ENCODE peak calls at places on chromosomes 4 and X, in five cellular contexts. One of them, this sample, is unnamed.

GRCh38 chr4:7183161-7183560 is 9.2 kb upstream of the SORCS2 start:
- DNase-seq in IMR-90: no peak
- DNase-seq in effector memory CD4-positive, alpha-beta T cell: no peak
- DNase-seq in left lung: peak; percentile 1
- DNase-seq in fibroblast of lung: no peak
- DNase-seq in this sample: no peak

GRCh38 chr4:28229092-28229491 is 1368.5 kb downstream of the STIM2 start:
- DNase-seq in IMR-90: peak; percentile 78
- DNase-seq in effector memory CD4-positive, alpha-beta T cell: no peak
- DNase-seq in left lung: no peak
- DNase-seq in fibroblast of lung: peak; percentile 67
- DNase-seq in this sample: no peak

GRCh38 chr4:129092636-129093172 is 635 bp downstream of the SCLT1 start:
- DNase-seq in IMR-90: peak; percentile 28
- DNase-seq in effector memory CD4-positive, alpha-beta T cell: no peak
- DNase-seq in left lung: no peak
- DNase-seq in fibroblast of lung: peak; percentile 39
- DNase-seq in this sample: peak; percentile 7

GRCh38 chr4:87734936-87735335 is 64.4 kb upstream of the IBSP start:
- DNase-seq in IMR-90: no peak
- DNase-seq in effector memory CD4-positive, alpha-beta T cell: no peak
- DNase-seq in left lung: no peak
- DNase-seq in fibroblast of lung: no peak
- DNase-seq in this sample: no peak

GRCh38 chr4:115234405-115235093 is 121.1 kb upstream of the NDST4 start:
- DNase-seq in IMR-90: no peak
- DNase-seq in effector memory CD4-positive, alpha-beta T cell: no peak
- DNase-seq in left lung: no peak
- DNase-seq in fibroblast of lung: no peak
- DNase-seq in this sample: no peak

GRCh38 chr4:188246488-188246887 is 107.2 kb downstream of the TRIML1 start:
- DNase-seq in IMR-90: peak; percentile 25
- DNase-seq in effector memory CD4-positive, alpha-beta T cell: no peak
- DNase-seq in left lung: no peak
- DNase-seq in fibroblast of lung: peak; percentile 6
- DNase-seq in this sample: no peak

GRCh38 chr4:100075486-100076270 is 114.6 kb downstream of the DDIT4L start:
- DNase-seq in IMR-90: no peak
- DNase-seq in effector memory CD4-positive, alpha-beta T cell: no peak
- DNase-seq in left lung: no peak
- DNase-seq in fibroblast of lung: no peak
- DNase-seq in this sample: no peak

GRCh38 chr4:182246401-182247205 is 3.4 kb downstream of the TENM3 start:
- DNase-seq in IMR-90: peak; percentile 78
- DNase-seq in effector memory CD4-positive, alpha-beta T cell: no peak
- DNase-seq in left lung: no peak
- DNase-seq in fibroblast of lung: peak; percentile 57
- DNase-seq in this sample: no peak

GRCh38 chr4:92012899-92013867 is 290.6 kb upstream of the GRID2 start:
- DNase-seq in IMR-90: no peak
- DNase-seq in effector memory CD4-positive, alpha-beta T cell: no peak
- DNase-seq in left lung: no peak
- DNase-seq in fibroblast of lung: no peak
- DNase-seq in this sample: no peak

GRCh38 chrX:69107747-69108410 is 57.4 kb downstream of the PJA1 start:
- DNase-seq in IMR-90: no peak
- DNase-seq in effector memory CD4-positive, alpha-beta T cell: no peak
- DNase-seq in left lung: no peak
- DNase-seq in fibroblast of lung: no peak
- DNase-seq in this sample: no peak

GRCh38 chrX:24216037-24216436 is 66.5 kb downstream of the ZFX start:
- DNase-seq in IMR-90: no peak
- DNase-seq in effector memory CD4-positive, alpha-beta T cell: no peak
- DNase-seq in left lung: no peak
- DNase-seq in fibroblast of lung: no peak
- DNase-seq in this sample: no peak

GRCh38 chrX:129823115-129823514 is 20.6 kb downstream of the ZDHHC9 start:
- DNase-seq in IMR-90: peak; percentile 15
- DNase-seq in effector memory CD4-positive, alpha-beta T cell: peak; percentile 25
- DNase-seq in left lung: no peak
- DNase-seq in fibroblast of lung: peak; percentile 50
- DNase-seq in this sample: no peak

GRCh38 chr4:71559957-71560541 is 221.2 kb downstream of the SLC4A4 start:
- DNase-seq in IMR-90: peak; percentile 64
- DNase-seq in effector memory CD4-positive, alpha-beta T cell: no peak
- DNase-seq in left lung: no peak
- DNase-seq in fibroblast of lung: peak; percentile 33
- DNase-seq in this sample: peak; percentile 76

GRCh38 chrX:118530537-118530936 is 34.9 kb downstream of the DOCK11 start:
- DNase-seq in IMR-90: peak; percentile 48
- DNase-seq in effector memory CD4-positive, alpha-beta T cell: no peak
- DNase-seq in left lung: no peak
- DNase-seq in fibroblast of lung: peak; percentile 65
- DNase-seq in this sample: no peak

GRCh38 chrX:103794117-103794516 is 17.5 kb downstream of the PLP1 start:
- DNase-seq in IMR-90: peak; percentile 45
- DNase-seq in effector memory CD4-positive, alpha-beta T cell: no peak
- DNase-seq in left lung: no peak
- DNase-seq in fibroblast of lung: no peak
- DNase-seq in this sample: peak; percentile 11

GRCh38 chr4:122687450-122688121 is 44.9 kb upstream of the BBS12 start:
- DNase-seq in IMR-90: no peak
- DNase-seq in effector memory CD4-positive, alpha-beta T cell: no peak
- DNase-seq in left lung: no peak
- DNase-seq in fibroblast of lung: peak; percentile 62
- DNase-seq in this sample: no peak

GRCh38 chr4:136557396-136557795 is 974.9 kb downstream of the PCDH18 start:
- DNase-seq in IMR-90: no peak
- DNase-seq in effector memory CD4-positive, alpha-beta T cell: no peak
- DNase-seq in left lung: no peak
- DNase-seq in fibroblast of lung: no peak
- DNase-seq in this sample: no peak

GRCh38 chrX:14865201-14865600 is 7.7 kb downstream of the FANCB start:
- DNase-seq in IMR-90: peak; percentile 41
- DNase-seq in effector memory CD4-positive, alpha-beta T cell: no peak
- DNase-seq in left lung: no peak
- DNase-seq in fibroblast of lung: peak; percentile 28
- DNase-seq in this sample: no peak

GRCh38 chr4:56976283-56976877 is 1.0 kb downstream of the NOA1 start:
- DNase-seq in IMR-90: no peak
- DNase-seq in effector memory CD4-positive, alpha-beta T cell: no peak
- DNase-seq in left lung: no peak
- DNase-seq in fibroblast of lung: no peak
- DNase-seq in this sample: no peak

GRCh38 chr4:4384837-4385236 is 2.1 kb upstream of the NSG1 start:
- DNase-seq in IMR-90: peak; percentile 2
- DNase-seq in effector memory CD4-positive, alpha-beta T cell: no peak
- DNase-seq in left lung: no peak
- DNase-seq in fibroblast of lung: no peak
- DNase-seq in this sample: no peak

GRCh38 chrX:39167791-39168190 is 366.5 kb downstream of the MID1IP1 start:
- DNase-seq in IMR-90: no peak
- DNase-seq in effector memory CD4-positive, alpha-beta T cell: no peak
- DNase-seq in left lung: no peak
- DNase-seq in fibroblast of lung: no peak
- DNase-seq in this sample: no peak

GRCh38 chr4:112765317-112765989 is 128.5 kb downstream of the LARP7 start:
- DNase-seq in IMR-90: peak; percentile 18
- DNase-seq in effector memory CD4-positive, alpha-beta T cell: no peak
- DNase-seq in left lung: no peak
- DNase-seq in fibroblast of lung: peak; percentile 13
- DNase-seq in this sample: peak; percentile 3

GRCh38 chr4:184163813-184164212 is 53.9 kb downstream of the ENPP6 start:
- DNase-seq in IMR-90: peak; percentile 6
- DNase-seq in effector memory CD4-positive, alpha-beta T cell: no peak
- DNase-seq in left lung: peak; percentile 85
- DNase-seq in fibroblast of lung: peak; percentile 38
- DNase-seq in this sample: peak; percentile 34

GRCh38 chrX:19382500-19383145 is 38.9 kb downstream of the PDHA1 start:
- DNase-seq in IMR-90: peak; percentile 32
- DNase-seq in effector memory CD4-positive, alpha-beta T cell: peak; percentile 27
- DNase-seq in left lung: peak; percentile 76
- DNase-seq in fibroblast of lung: peak; percentile 37
- DNase-seq in this sample: peak; percentile 26

GRCh38 chr4:157634057-157634456 is 413.5 kb downstream of the GRIA2 start:
- DNase-seq in IMR-90: no peak
- DNase-seq in effector memory CD4-positive, alpha-beta T cell: no peak
- DNase-seq in left lung: peak; percentile 15
- DNase-seq in fibroblast of lung: no peak
- DNase-seq in this sample: no peak

GRCh38 chr4:169741569-169741968 is 16.2 kb downstream of the HPF1 start:
- DNase-seq in IMR-90: no peak
- DNase-seq in effector memory CD4-positive, alpha-beta T cell: no peak
- DNase-seq in left lung: no peak
- DNase-seq in fibroblast of lung: peak; percentile 16
- DNase-seq in this sample: no peak

GRCh38 chrX:71909956-71910355 is 689 bp upstream of the NHSL2 start:
- DNase-seq in IMR-90: no peak
- DNase-seq in effector memory CD4-positive, alpha-beta T cell: no peak
- DNase-seq in left lung: no peak
- DNase-seq in fibroblast of lung: no peak
- DNase-seq in this sample: no peak

GRCh38 chr4:165440415-165440882 is 61.6 kb downstream of the CPE start:
- DNase-seq in IMR-90: peak; percentile 63
- DNase-seq in effector memory CD4-positive, alpha-beta T cell: no peak
- DNase-seq in left lung: no peak
- DNase-seq in fibroblast of lung: peak; percentile 90
- DNase-seq in this sample: peak; percentile 75

GRCh38 chrX:10156199-10157031 is at the start of gene CLCN4:
- DNase-seq in IMR-90: no peak
- DNase-seq in effector memory CD4-positive, alpha-beta T cell: no peak
- DNase-seq in left lung: peak; percentile 90
- DNase-seq in fibroblast of lung: peak; percentile 25
- DNase-seq in this sample: peak; percentile 11

GRCh38 chrX:134537179-134537945 is 77.4 kb downstream of the HPRT1 start:
- DNase-seq in IMR-90: peak; percentile 72
- DNase-seq in effector memory CD4-positive, alpha-beta T cell: no peak
- DNase-seq in left lung: no peak
- DNase-seq in fibroblast of lung: peak; percentile 63
- DNase-seq in this sample: peak; percentile 66

GRCh38 chr4:100190643-100191600 is 654 bp upstream of the DDIT4L start:
- DNase-seq in IMR-90: peak; percentile 37
- DNase-seq in effector memory CD4-positive, alpha-beta T cell: no peak
- DNase-seq in left lung: peak; percentile 63
- DNase-seq in fibroblast of lung: peak; percentile 58
- DNase-seq in this sample: no peak

GRCh38 chrX:79181401-79181800 is 36.9 kb downstream of the GPR174 start:
- DNase-seq in IMR-90: no peak
- DNase-seq in effector memory CD4-positive, alpha-beta T cell: no peak
- DNase-seq in left lung: no peak
- DNase-seq in fibroblast of lung: no peak
- DNase-seq in this sample: no peak

GRCh38 chrX:79174949-79175644 is 30.6 kb downstream of the GPR174 start:
- DNase-seq in IMR-90: no peak
- DNase-seq in effector memory CD4-positive, alpha-beta T cell: no peak
- DNase-seq in left lung: no peak
- DNase-seq in fibroblast of lung: no peak
- DNase-seq in this sample: no peak

GRCh38 chrX:79170632-79171031 is 26.1 kb downstream of the GPR174 start:
- DNase-seq in IMR-90: no peak
- DNase-seq in effector memory CD4-positive, alpha-beta T cell: no peak
- DNase-seq in left lung: no peak
- DNase-seq in fibroblast of lung: no peak
- DNase-seq in this sample: no peak

DNA sequence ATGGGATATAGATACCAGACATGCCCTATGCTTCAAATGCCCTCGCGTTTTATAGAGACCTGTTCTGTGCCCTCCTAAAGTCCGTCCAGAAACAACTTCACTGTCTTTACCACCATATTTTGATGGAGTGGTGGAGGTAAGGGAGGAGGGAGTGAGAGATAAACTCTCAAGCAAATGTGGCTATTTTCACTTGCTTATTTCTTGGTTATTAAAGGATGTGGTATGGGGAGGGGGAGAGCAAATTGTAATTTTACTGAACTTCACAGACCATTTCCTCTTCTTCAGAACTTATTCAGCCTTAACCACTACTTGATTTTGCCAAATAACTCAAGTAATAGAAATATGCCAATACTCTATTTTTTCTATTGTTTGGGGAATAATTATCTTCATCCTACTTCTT is 31.5 kb downstream of the GPR174 start:
- DNase-seq in IMR-90: no peak
- DNase-seq in effector memory CD4-positive, alpha-beta T cell: no peak
- DNase-seq in left lung: no peak
- DNase-seq in fibroblast of lung: no peak
- DNase-seq in this sample: no peak
- H3K27ac ChIP-seq in IMR-90: no peak overlapping the region
- H3K27ac ChIP-seq in effector memory CD4-positive, alpha-beta T cell: peak overlapping the region; percentile 25
- H3K27ac ChIP-seq in left lung: no peak overlapping the region
- H3K27ac ChIP-seq in fibroblast of lung: no peak overlapping the region
- H3K27ac ChIP-seq in this sample: no peak overlapping the region

DNA sequence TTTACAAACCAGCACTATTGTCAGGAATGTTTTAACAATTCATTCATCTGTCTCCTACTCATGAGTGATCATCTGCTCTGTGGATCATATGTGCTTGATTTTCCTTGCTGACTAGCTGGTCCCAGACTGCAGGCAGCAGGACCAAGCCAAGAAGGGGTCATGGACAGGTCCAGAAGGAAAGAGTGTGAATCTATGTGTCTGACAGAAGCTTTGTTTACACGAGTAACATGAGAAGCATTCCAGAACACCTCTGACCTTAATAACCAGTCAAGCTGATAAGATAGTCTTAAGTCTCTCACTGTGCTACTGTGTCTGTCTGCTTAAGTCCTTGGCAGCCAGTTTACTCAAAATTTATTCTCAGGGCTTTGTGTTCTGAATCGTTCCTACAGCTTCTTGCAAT is 39.0 kb downstream of the GUCY1A1 start:
- DNase-seq in IMR-90: peak; percentile 64
- DNase-seq in effector memory CD4-positive, alpha-beta T cell: no peak
- DNase-seq in left lung: no peak
- DNase-seq in fibroblast of lung: peak; percentile 88
- DNase-seq in this sample: peak; percentile 77
- H3K27ac ChIP-seq in IMR-90: no peak overlapping the region
- H3K27ac ChIP-seq in effector memory CD4-positive, alpha-beta T cell: no peak overlapping the region
- H3K27ac ChIP-seq in left lung: no peak overlapping the region
- H3K27ac ChIP-seq in fibroblast of lung: no peak overlapping the region
- H3K27ac ChIP-seq in this sample: no peak overlapping the region

GRCh38 chr4:26459054-26459755 is 31.1 kb downstream of the CCKAR start:
- DNase-seq in IMR-90: peak; percentile 86
- DNase-seq in effector memory CD4-positive, alpha-beta T cell: no peak
- DNase-seq in left lung: no peak
- DNase-seq in fibroblast of lung: peak; percentile 86
- DNase-seq in this sample: no peak
- H3K27ac ChIP-seq in IMR-90: peak overlapping the region; percentile 82
- H3K27ac ChIP-seq in effector memory CD4-positive, alpha-beta T cell: no peak overlapping the region
- H3K27ac ChIP-seq in left lung: no peak overlapping the region
- H3K27ac ChIP-seq in fibroblast of lung: no peak overlapping the region
- H3K27ac ChIP-seq in this sample: no peak overlapping the region

DNA sequence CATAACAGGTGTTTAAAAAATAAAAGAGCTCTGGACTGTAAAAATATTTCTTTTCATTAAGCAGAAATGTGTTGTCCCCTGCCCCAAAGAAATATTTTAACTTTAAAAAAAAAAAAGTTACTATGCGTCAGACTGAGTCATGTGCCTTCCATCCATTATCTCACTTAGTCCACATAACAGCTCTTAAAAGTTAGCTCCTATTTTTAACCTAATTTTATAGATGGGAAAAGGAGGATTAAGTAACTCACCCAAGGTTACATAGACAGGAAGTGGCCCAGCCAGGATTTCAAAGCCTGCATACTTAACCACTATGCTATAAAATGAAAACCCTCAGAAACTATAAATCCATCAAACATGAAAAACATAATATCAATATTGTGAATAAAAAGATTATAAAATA is 97.7 kb downstream of the MANBA start:
- DNase-seq in IMR-90: peak; percentile 80
- DNase-seq in effector memory CD4-positive, alpha-beta T cell: no peak
- DNase-seq in left lung: no peak
- DNase-seq in fibroblast of lung: peak; percentile 38
- DNase-seq in this sample: peak; percentile 43
- H3K27ac ChIP-seq in IMR-90: no peak overlapping the region
- H3K27ac ChIP-seq in effector memory CD4-positive, alpha-beta T cell: no peak overlapping the region
- H3K27ac ChIP-seq in left lung: no peak overlapping the region
- H3K27ac ChIP-seq in fibroblast of lung: no peak overlapping the region
- H3K27ac ChIP-seq in this sample: peak overlapping the region; percentile 33